ENCODE peak calls at places on chromosomes 13 and 19, in seven cellular contexts. M, W, E, V, B, O and I are unnamed samples.

GRCh38 chr19:6817179-6817578 is 44.7 kb downstream of the VAV1 start:
- DNase-seq in M (no peak), E (no peak), O (no peak), W (no peak), B (no peak), V (no peak), I (no peak)

GRCh38 chr19:11577451-11578341 is at the start of gene ACP5:
- DNase-seq in O (no peak), E (peak; percentile 63), B (no peak), W (no peak), V (no peak), M (no peak), I (no peak)

GRCh38 chr13:98405107-98405571 is 171.8 kb downstream of the STK24 start:
- DNase-seq in W (no peak), O (no peak), V (no peak), E (no peak), M (no peak), B (no peak), I (no peak)

GRCh38 chr19:31342926-31343325 is 6.3 kb downstream of the TSHZ3 start:
- DNase-seq in M (no peak), O (no peak), V (no peak), B (no peak), E (no peak), W (no peak), I (no peak)

GRCh38 chr19:46489445-46490272 is 6.0 kb downstream of the PNMA8B start:
- DNase-seq in E (peak; percentile 65), B (peak; percentile 34), M (no peak), O (no peak), W (no peak), V (peak; percentile 69), I (no peak)

GRCh38 chr19:607301-608154 is 17.8 kb downstream of the HCN2 start:
- DNase-seq in W (no peak), E (no peak), O (no peak), B (no peak), M (no peak), V (no peak), I (no peak)

GRCh38 chr19:7629347-7630054 is at the start of the genes PET100 and XAB2:
- DNase-seq in V (peak; percentile 98), W (peak; percentile 97), M (peak; percentile 98), E (peak; percentile 96), B (peak; percentile 92), O (peak; percentile 91), I (peak; percentile 100)

GRCh38 chr19:1016647-1017114 is 4.2 kb downstream of the TMEM259 start:
- DNase-seq in O (no peak), B (no peak), W (no peak), V (peak; percentile 72), M (no peak), E (no peak), I (peak; percentile 50)

GRCh38 chr13:45885194-45885593 is 33.6 kb upstream of the SIAH3 start:
- DNase-seq in W (no peak), V (no peak), E (no peak), O (no peak), M (no peak), B (no peak), I (no peak)

GRCh38 chr19:8338835-8339234 is 4.2 kb downstream of the KANK3 start:
- DNase-seq in O (no peak), B (no peak), M (no peak), V (peak; percentile 5), W (no peak), E (no peak), I (no peak)

GRCh38 chr13:74889321-74889720 is 592.6 kb downstream of the TBC1D4 start:
- DNase-seq in M (no peak), V (no peak), O (no peak), E (no peak), W (no peak), B (no peak), I (no peak)

GRCh38 chr13:106873810-106874209 is 305.9 kb upstream of the ARGLU1 start:
- DNase-seq in W (no peak), E (no peak), M (no peak), V (no peak), B (no peak), O (no peak), I (no peak)